ENCODE peak calls at places on chromosome 5, in nine cellular contexts. O is AG20443; X is SK-N-DZ; D is kidney; B is foreskin fibroblast; L is kidney tubule cell; Y is OCI-LY7; Q is BJ; N is effector memory CD8-positive, alpha-beta T cell. F is an unnamed sample.

GRCh38 chr5:39400711-39401385 is 23.9 kb downstream of the DAB2 start:
- DNase-seq in L (peak; percentile 58), X (no peak), Q (peak; percentile 40), O (no peak), B (no peak), D (no peak), N (no peak), Y (no peak), F (no peak)

GRCh38 chr5:28408186-28408585 is 1369.8 kb upstream of the CDH9 start:
- DNase-seq in X (no peak), L (peak; percentile 93), Y (no peak), B (no peak), O (no peak), Q (no peak), N (no peak), D (no peak), F (peak; percentile 0)

GRCh38 chr5:151700816-151701215 is 14.1 kb upstream of the SPARC start:
- DNase-seq in Q (no peak), B (no peak), O (no peak), D (no peak), N (no peak), L (peak; percentile 64), Y (peak; percentile 7), X (no peak), F (no peak)

GRCh38 chr5:85843535-85843934 is 774.2 kb upstream of the COX7C start:
- DNase-seq in O (no peak), B (no peak), N (no peak), L (no peak), X (no peak), D (no peak), Q (no peak), Y (no peak), F (no peak)

GRCh38 chr5:126683912-126684311 is 83.2 kb downstream of the PHAX start:
- DNase-seq in Q (no peak), L (no peak), O (no peak), N (no peak), B (no peak), X (no peak), D (no peak), Y (no peak), F (no peak)

GRCh38 chr5:169354921-169355320 is 54.0 kb upstream of the SLIT3 start:
- DNase-seq in X (no peak), B (no peak), L (peak; percentile 34), D (no peak), N (no peak), O (no peak), Q (no peak), Y (no peak), F (no peak)

GRCh38 chr5:98296426-98296825 is 477.0 kb upstream of the RGMB start:
- DNase-seq in B (peak; percentile 44), O (no peak), L (peak; percentile 38), X (no peak), D (no peak), N (no peak), Q (no peak), Y (no peak), F (peak; percentile 16)

GRCh38 chr5:67353500-67353931 is 156.9 kb upstream of the CD180 start:
- DNase-seq in O (no peak), B (peak; percentile 45), Y (no peak), D (no peak), L (no peak), Q (no peak), X (no peak), N (no peak), F (no peak)

GRCh38 chr5:181164076-181164952 is 16.9 kb downstream of the OR2V2 start:
- DNase-seq in Y (no peak), O (no peak), N (no peak), L (peak; percentile 64), D (no peak), B (no peak), X (no peak), Q (no peak), F (no peak)

GRCh38 chr5:133511653-133512235 is 100.6 kb downstream of the FSTL4 start:
- DNase-seq in B (no peak), X (no peak), N (no peak), O (no peak), L (no peak), Q (no peak), Y (no peak), D (no peak), F (no peak)

GRCh38 chr5:171365351-171365750 is 22.3 kb upstream of the NPM1 start:
- DNase-seq in D (no peak), L (no peak), Y (peak; percentile 16), X (no peak), Q (no peak), N (no peak), B (no peak), O (no peak), F (no peak)

GRCh38 chr5:142323480-142324376 is 1.1 kb downstream of the SPRY4 start:
- DNase-seq in X (no peak), Y (no peak), D (no peak), Q (no peak), O (peak; percentile 50), L (peak; percentile 56), N (no peak), B (no peak), F (no peak)

GRCh38 chr5:122576266-122577016 is 198.4 kb upstream of the SNX2 start:
- DNase-seq in N (no peak), Q (no peak), Y (no peak), O (no peak), L (no peak), D (no peak), B (no peak), X (no peak), F (no peak)

GRCh38 chr5:58872670-58873273 is 289.9 kb downstream of the RAB3C start:
- DNase-seq in X (no peak), Y (no peak), Q (no peak), L (no peak), N (no peak), O (no peak), D (no peak), B (no peak), F (no peak)

GRCh38 chr5:144076521-144077083 is 93.9 kb downstream of the YIPF5 start:
- DNase-seq in B (no peak), X (no peak), L (no peak), Q (no peak), D (no peak), N (no peak), O (no peak), Y (no peak), F (no peak)

GRCh38 chr5:59731829-59732228 is 161.7 kb downstream of the PDE4D start:
- DNase-seq in Q (no peak), X (no peak), Y (no peak), D (no peak), O (no peak), L (no peak), N (no peak), B (no peak), F (no peak)

GRCh38 chr5:60382761-60383160 is 317.2 kb downstream of the DEPDC1B start:
- DNase-seq in D (no peak), O (peak; percentile 18), N (no peak), L (peak; percentile 44), X (no peak), B (peak; percentile 16), Y (peak; percentile 17), Q (no peak), F (peak; percentile 24)

GRCh38 chr5:61332369-61332745 is 299 bp downstream of the ZSWIM6 start:
- DNase-seq in B (no peak), X (no peak), Q (no peak), N (peak; percentile 30), L (no peak), Y (no peak), O (no peak), D (peak; percentile 88), F (no peak)

GRCh38 chr5:164233796-164234195 is 728.4 kb downstream of the MAT2B start:
- DNase-seq in B (no peak), X (no peak), D (no peak), Y (no peak), Q (no peak), L (peak; percentile 91), N (no peak), O (no peak), F (no peak)

GRCh38 chr5:137281201-137281600 is 217.9 kb downstream of the SPOCK1 start:
- DNase-seq in X (no peak), D (no peak), O (peak; percentile 42), N (no peak), Y (no peak), B (no peak), Q (no peak), L (no peak), F (no peak)

GRCh38 chr5:132067941-132068808 is 5.4 kb upstream of the CSF2 start:
- DNase-seq in L (no peak), Y (no peak), B (no peak), Q (no peak), D (peak; percentile 47), N (no peak), O (no peak), X (no peak), F (no peak)

GRCh38 chr5:98773214-98773463 is 324 bp upstream of the RGMB start:
- DNase-seq in O (no peak), D (no peak), N (peak; percentile 1), Q (no peak), Y (no peak), X (no peak), L (no peak), B (peak; percentile 95), F (no peak)

GRCh38 chr5:149254506-149254905 is 17.2 kb upstream of the AFAP1L1 start:
- DNase-seq in Y (no peak), B (no peak), O (peak; percentile 77), L (peak; percentile 33), X (no peak), D (no peak), Q (no peak), N (no peak), F (no peak)

GRCh38 chr5:116135344-116135743 is 50.5 kb downstream of the COMMD10 start:
- DNase-seq in B (no peak), L (no peak), N (peak; percentile 0), O (no peak), X (no peak), Q (no peak), Y (no peak), D (no peak), F (no peak)

GRCh38 chr5:138655530-138656245 is 80.5 kb upstream of the HSPA9 start:
- DNase-seq in Q (no peak), Y (no peak), O (no peak), B (no peak), L (no peak), X (no peak), N (no peak), D (peak; percentile 56), F (no peak)

GRCh38 chr5:172630961-172631360 is 10.1 kb upstream of the NEURL1B start:
- DNase-seq in O (no peak), Y (no peak), L (no peak), B (no peak), N (no peak), D (peak; percentile 51), Q (no peak), X (peak; percentile 40), F (no peak)

GRCh38 chr5:39599721-39600431 is 175.1 kb upstream of the DAB2 start:
- DNase-seq in L (peak; percentile 29), O (peak; percentile 36), N (no peak), Q (no peak), Y (peak; percentile 10), B (peak; percentile 82), D (no peak), X (no peak), F (peak; percentile 40)

GRCh38 chr5:154133591-154133990 is 56.9 kb upstream of the GALNT10 start:
- DNase-seq in Q (no peak), X (no peak), D (no peak), N (no peak), L (no peak), B (no peak), Y (no peak), O (no peak), F (no peak)

GRCh38 chr5:14292766-14293165 is 149.6 kb downstream of the TRIO start:
- DNase-seq in X (no peak), O (no peak), Y (no peak), L (no peak), D (no peak), N (no peak), B (no peak), Q (no peak), F (no peak)

GRCh38 chr5:126460977-126461376 is 37.8 kb downstream of the GRAMD2B start:
- DNase-seq in Q (no peak), B (no peak), D (no peak), Y (no peak), L (peak; percentile 89), X (no peak), N (no peak), O (no peak), F (no peak)

GRCh38 chr5:145999208-145999607 is 62.8 kb downstream of the SH3RF2 start:
- DNase-seq in Y (no peak), B (no peak), L (peak; percentile 50), Q (no peak), O (no peak), N (no peak), D (no peak), X (no peak), F (no peak)